ENCODE peak calls at places on chromosomes 13 and 19, in four cellular contexts. W is WTC11, O is NCI-H2029, N is A549. S is an unnamed sample.

GRCh38 chr19:45638930-45639729 is at the start of gene EML2:
- DNase-seq in W (peak), O (peak), N (peak), S (peak)

GRCh38 chr13:73179906-73180305 is 121.1 kb downstream of the KLF5 start:
- DNase-seq in W (no peak), O (no peak), N (no peak), S (no peak)

GRCh38 chr19:50601407-50602088 is 33.3 kb upstream of the LRRC4B start:
- DNase-seq in W (no peak), O (no peak), N (no peak), S (no peak)

GRCh38 chr13:52130641-52131040 is 1.8 kb upstream of the NEK5 start:
- DNase-seq in W (no peak), O (no peak), N (no peak), S (no peak)

GRCh38 chr19:29660835-29661234 is 4.4 kb upstream of the PLEKHF1 start:
- DNase-seq in W (no peak), O (no peak), N (no peak), S (no peak)

GRCh38 chr19:56748443-56748842 is 76.9 kb upstream of the ZNF835 start:
- DNase-seq in W (no peak), O (no peak), N (peak), S (peak)

GRCh38 chr19:2309734-2310362 is 1.9 kb upstream of the LINGO3 start:
- DNase-seq in W (no peak), O (peak), N (peak), S (peak)

GRCh38 chr13:77521595-77522367 is 13.7 kb upstream of the SCEL start:
- DNase-seq in W (peak), O (no peak), N (peak), S (no peak)

GRCh38 chr19:16650821-16651220 is 9.1 kb downstream of the SMIM7 start:
- DNase-seq in W (no peak), O (no peak), N (no peak), S (no peak)

GRCh38 chr19:29262085-29262484 is 49.1 kb upstream of the UQCRFS1 start:
- DNase-seq in W (no peak), O (no peak), N (no peak), S (no peak)

GRCh38 chr19:48553676-48554384 is 1.9 kb downstream of the SULT2B1 start:
- DNase-seq in W (peak), O (no peak), N (peak), S (peak)

GRCh38 chr13:51728275-51728673 is 75.7 kb downstream of the DHRS12 start:
- DNase-seq in W (no peak), O (no peak), N (no peak), S (no peak)

GRCh38 chr13:32962342-32962741 is 53.9 kb upstream of the KL start:
- DNase-seq in W (no peak), O (no peak), N (no peak), S (no peak)

GRCh38 chr13:36954542-36954941 is 34.5 kb upstream of the SMAD9 start:
- DNase-seq in W (no peak), O (no peak), N (no peak), S (no peak)

GRCh38 chr13:32881074-32881791 is 135.0 kb upstream of the KL start:
- DNase-seq in W (no peak), O (no peak), N (no peak), S (no peak)